ENCODE peak calls at places on chromosomes 1 and 21, in six cellular contexts. O, M, D, L, H and T are unnamed samples.

GRCh38 chr1:213994888-213995287 is 7.1 kb downstream of the PROX1 start:
- DNase-seq in D (no peak), L (no peak), H (no peak), O (no peak), M (no peak), T (no peak)

GRCh38 chr1:206419783-206420182 is 50.5 kb upstream of the IKBKE start:
- DNase-seq in M (no peak), H (no peak), L (no peak), D (peak), O (no peak), T (no peak)

GRCh38 chr1:29990304-29990703 is 733.1 kb downstream of the MATN1 start:
- DNase-seq in L (no peak), H (no peak), M (no peak), O (no peak), D (no peak), T (no peak)

GRCh38 chr1:171254859-171255258 is 6.6 kb downstream of the FMO1 start:
- DNase-seq in L (no peak), D (no peak), O (no peak), M (no peak), H (no peak), T (no peak)

GRCh38 chr1:221497051-221497450 is 244.8 kb downstream of the DUSP10 start:
- DNase-seq in D (peak), H (no peak), L (no peak), M (no peak), O (no peak), T (no peak)

GRCh38 chr1:90964444-90965035 is 57.3 kb downstream of the ZNF644 start:
- DNase-seq in D (peak), O (no peak), H (no peak), L (no peak), M (no peak), T (no peak)

GRCh38 chr21:39461419-39461818 is 9.6 kb downstream of the SH3BGR start:
- DNase-seq in L (no peak), D (no peak), H (no peak), M (no peak), O (no peak), T (no peak)

GRCh38 chr1:202155478-202156021 is 4.9 kb downstream of the PTPN7 start:
- DNase-seq in M (no peak), H (no peak), D (no peak), O (no peak), L (no peak), T (peak)

GRCh38 chr1:204408074-204408507 is 3.5 kb downstream of the PPP1R15B start:
- DNase-seq in D (peak), M (no peak), H (no peak), L (no peak), O (no peak), T (no peak)

GRCh38 chr1:205631010-205631726 is 643 bp downstream of the ELK4 start:
- DNase-seq in O (peak), H (peak), L (peak), D (peak), M (peak), T (peak)

GRCh38 chr21:33988237-33988835 is 72.7 kb upstream of the ATP5PO start:
- DNase-seq in H (no peak), D (no peak), L (no peak), M (no peak), O (no peak), T (no peak)

GRCh38 chr21:36888466-36888865 is 78.0 kb downstream of the HLCS start:
- DNase-seq in L (no peak), D (no peak), M (no peak), H (no peak), O (no peak), T (no peak)

GRCh38 chr1:109271458-109271857 is 11.5 kb downstream of the PSRC1 start:
- DNase-seq in O (peak), M (no peak), L (no peak), H (no peak), D (no peak), T (no peak)

GRCh38 chr1:95793893-95794292 is 559.9 kb downstream of the RWDD3 start:
- DNase-seq in D (no peak), H (no peak), M (no peak), O (no peak), L (no peak), T (no peak)

GRCh38 chr1:44785027-44785376 is 3.0 kb downstream of the BEST4 start:
- DNase-seq in M (no peak), L (no peak), O (no peak), D (no peak), H (no peak), T (no peak)

GRCh38 chr1:90778487-90778886 is 61.4 kb upstream of the BARHL2 start:
- DNase-seq in D (no peak), M (no peak), L (no peak), H (no peak), O (no peak), T (no peak)

GRCh38 chr1:111511362-111511761 is 7.9 kb upstream of the ADORA3 start:
- DNase-seq in O (no peak), D (no peak), M (no peak), L (no peak), H (no peak), T (no peak)

GRCh38 chr1:24847995-24848857 is 81.8 kb downstream of the RUNX3 start:
- DNase-seq in H (peak), D (peak), M (peak), O (peak), L (peak), T (peak)

GRCh38 chr21:39972471-39972870 is 105.2 kb downstream of the PCP4 start:
- DNase-seq in O (no peak), M (no peak), D (no peak), H (no peak), L (no peak), T (no peak)

GRCh38 chr1:228293816-228294500 is 86.1 kb downstream of the OBSCN start:
- DNase-seq in L (no peak), M (no peak), H (no peak), O (no peak), D (no peak), T (no peak)

GRCh38 chr1:2375246-2375922 is 16.0 kb downstream of the MORN1 start:
- DNase-seq in M (no peak), L (no peak), O (no peak), H (no peak), D (no peak), T (peak)

GRCh38 chr21:25324666-25325065 is 282.6 kb downstream of the MRPL39 start:
- DNase-seq in H (no peak), O (no peak), L (no peak), M (no peak), D (peak), T (no peak)

GRCh38 chr1:112237983-112238515 is 158.0 kb upstream of the CTTNBP2NL start:
- DNase-seq in O (no peak), L (no peak), H (no peak), M (no peak), D (no peak), T (no peak)

GRCh38 chr1:10304295-10304694 is 93.9 kb downstream of the KIF1B start:
- DNase-seq in H (no peak), M (no peak), L (no peak), O (no peak), D (no peak), T (no peak)

GRCh38 chr1:88661951-88662664 is 22.0 kb upstream of the PKN2 start:
- DNase-seq in D (no peak), H (no peak), O (no peak), M (no peak), L (no peak), T (no peak)

GRCh38 chr1:245825128-245825901 is 670.5 kb downstream of the KIF26B start:
- DNase-seq in O (no peak), H (no peak), D (peak), M (no peak), L (no peak), T (no peak)

GRCh38 chr1:192654607-192655389 is 18.9 kb downstream of the RGS13 start:
- DNase-seq in O (no peak), L (no peak), M (no peak), H (no peak), D (peak), T (no peak)

GRCh38 chr1:107135466-107135865 is 5.4 kb upstream of the NTNG1 start:
- DNase-seq in O (peak), M (peak), H (no peak), D (peak), L (no peak), T (no peak)

DNA sequence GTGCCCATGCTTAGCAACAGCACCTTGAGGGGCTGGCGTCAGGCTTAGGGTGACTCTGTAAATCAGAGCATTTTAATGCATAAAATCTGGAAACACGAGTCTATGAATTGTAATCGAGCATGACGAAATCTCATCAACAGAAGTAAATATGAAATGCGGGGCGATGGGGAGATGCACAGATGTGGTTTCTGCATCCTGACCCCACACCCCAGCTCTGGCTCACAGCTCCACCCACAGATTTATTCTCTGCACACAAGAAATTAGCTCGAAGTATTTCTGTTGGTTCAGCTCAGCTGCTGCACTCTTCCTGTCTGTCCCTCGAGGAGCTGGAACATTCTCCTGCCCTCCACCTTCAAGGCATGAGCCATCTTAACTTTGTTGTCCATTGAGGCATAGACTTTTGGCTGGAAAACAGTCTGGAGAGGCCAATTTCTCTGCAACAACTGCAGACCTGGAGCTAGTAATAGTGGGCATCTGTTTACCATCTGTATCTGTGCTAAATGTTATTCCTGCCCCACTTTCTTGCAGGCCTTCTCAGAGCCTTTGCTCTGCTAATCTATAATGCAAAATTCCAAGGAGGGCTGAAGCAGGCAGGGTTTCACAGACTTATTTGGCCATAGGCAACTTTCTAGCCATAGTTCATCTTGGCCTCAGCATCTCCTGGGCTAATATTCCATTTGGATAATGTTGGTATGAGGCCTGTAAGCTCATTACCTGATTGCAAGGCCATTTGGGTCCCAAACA is 124.4 kb upstream of the CSF3R start:
- DNase-seq in M (no peak), D (no peak), H (no peak), L (no peak), O (no peak), T (no peak)
- TF ChIP-seq CTCF in M (no peak), D (no peak), H (no peak), L (no peak), O (no peak), T (no peak)

GRCh38 chr1:115705085-115706008 is 63.2 kb downstream of the CASQ2 start:
- DNase-seq in D (no peak), O (no peak), H (no peak), L (no peak), M (no peak), T (no peak)
- TF ChIP-seq CTCF in D (no peak), O (no peak), H (no peak), L (no peak), M (no peak), T (no peak)

DNA sequence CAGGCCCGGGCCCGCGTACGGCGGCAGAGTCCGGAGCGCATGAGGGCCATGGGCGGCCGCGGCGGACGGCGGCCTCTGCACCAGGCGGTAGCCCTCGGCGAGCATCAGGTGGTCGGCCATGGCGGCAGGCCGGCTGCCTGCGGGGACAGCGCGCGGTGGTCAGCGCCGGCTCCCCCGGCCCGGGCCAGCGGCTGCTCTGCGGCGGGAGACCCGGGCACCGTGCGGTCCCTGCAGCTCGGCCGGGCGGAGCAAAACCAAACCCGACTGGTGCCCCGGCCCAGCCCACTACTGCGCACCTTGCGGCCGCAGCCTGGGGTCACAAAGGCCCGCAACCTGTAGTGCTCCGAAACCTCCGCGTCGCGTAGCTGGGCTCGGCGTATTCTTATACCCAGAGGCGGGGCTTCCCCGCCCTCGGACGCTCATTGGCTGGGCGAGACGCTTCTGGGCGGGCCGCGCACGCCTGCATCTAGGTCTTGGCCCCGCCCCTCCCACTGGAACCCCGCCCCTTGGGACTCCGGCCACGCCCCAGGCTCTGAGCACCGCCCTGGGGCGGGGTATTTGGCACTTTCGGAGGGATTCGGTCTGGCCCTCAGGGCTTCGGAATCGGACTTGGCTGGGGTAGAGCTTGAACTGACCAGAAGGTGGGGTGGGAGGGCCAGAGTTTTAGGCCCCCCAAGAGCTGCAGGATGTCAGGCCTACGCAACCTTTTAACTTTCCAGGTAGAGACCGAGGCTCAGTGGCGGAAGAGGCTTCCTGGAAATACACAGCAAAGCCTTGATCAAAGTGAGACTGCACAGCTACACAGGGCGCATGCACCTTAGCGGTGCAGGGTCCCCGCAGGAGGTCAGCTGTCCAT is at the start of gene CITED4:
- DNase-seq in L (peak), O (peak), M (peak), H (peak), D (peak), T (peak)
- TF ChIP-seq CTCF in L (peak), O (no peak), M (peak), H (no peak), D (no peak), T (no peak)

GRCh38 chr1:59775480-59775879 is 39.3 kb upstream of the HOOK1 start:
- DNase-seq in H (no peak), O (no peak), L (no peak), D (no peak), M (no peak), T (no peak)

GRCh38 chr1:59771361-59771760 is 43.4 kb upstream of the HOOK1 start:
- DNase-seq in O (no peak), D (no peak), M (no peak), H (no peak), L (no peak), T (no peak)

GRCh38 chr1:59779949-59780348 is 34.8 kb upstream of the HOOK1 start:
- DNase-seq in L (no peak), D (no peak), M (no peak), O (no peak), H (no peak), T (no peak)

GRCh38 chr1:59776960-59777852 is 37.5 kb upstream of the HOOK1 start:
- DNase-seq in H (no peak), L (no peak), M (no peak), O (no peak), D (peak), T (no peak)
- TF ChIP-seq CTCF in H (peak), L (no peak), M (peak), O (no peak), D (no peak), T (no peak)

DNA sequence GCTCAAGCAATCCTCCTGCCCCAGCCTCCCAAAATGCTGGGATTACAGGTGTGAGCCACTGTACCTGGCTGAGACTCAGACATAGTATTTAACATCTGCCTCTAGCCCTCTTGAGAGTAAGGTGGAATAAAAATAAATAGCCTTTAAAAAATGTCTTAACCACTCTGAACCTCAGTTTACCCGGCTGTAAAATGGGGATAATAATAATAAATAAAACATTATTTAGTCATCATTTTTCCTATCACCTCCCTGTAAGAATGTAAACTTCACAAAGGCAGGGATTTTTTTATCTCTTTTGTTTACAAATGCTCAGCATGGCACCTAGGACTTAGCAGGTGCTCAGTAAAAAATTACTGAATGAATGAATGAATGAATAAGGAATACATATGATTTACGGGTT is 17.2 kb downstream of the EPHB2 start:
- DNase-seq in L (no peak), H (no peak), O (no peak), M (no peak), D (no peak), T (no peak)
- TF ChIP-seq CTCF in L (no peak), H (no peak), O (no peak), M (no peak), D (no peak), T (no peak)

GRCh38 chr1:32372149-32372756 is 9.9 kb downstream of the TSSK3 start:
- DNase-seq in M (no peak), D (no peak), L (no peak), H (no peak), O (no peak), T (peak)
- TF ChIP-seq CTCF in M (peak), D (no peak), L (no peak), H (no peak), O (no peak), T (peak)